ENCODE peak calls at places on chromosomes 3 and 15, in five cellular contexts. U is choroid plexus epithelial cell, N is lower leg skin, D is foreskin fibroblast, O is GM12865. L is an unnamed sample.

GRCh38 chr3:45218578-45219390 is 7.3 kb downstream of the TMEM158 start:
- DNase-seq in U (peak), N (no peak), D (peak), O (no peak), L (peak)

GRCh38 chr15:40982855-40983254 is 29.6 kb downstream of the CHAC1 start:
- DNase-seq in U (peak), N (no peak), D (peak), O (no peak), L (peak)

GRCh38 chr3:96814581-96815567 is at the start of gene EPHA6:
- DNase-seq in U (no peak), N (no peak), D (peak), O (no peak), L (peak)

GRCh38 chr15:45635191-45635638 is 386 bp downstream of the SQOR start:
- DNase-seq in U (peak), N (peak), D (peak), O (peak), L (peak)

GRCh38 chr3:43726511-43726910 is 35.8 kb downstream of the ABHD5 start:
- DNase-seq in U (peak), N (no peak), D (peak), O (no peak), L (peak)

GRCh38 chr3:72446406-72447058 is 401.7 kb downstream of the SHQ1 start:
- DNase-seq in U (peak), N (peak), D (no peak), O (peak), L (no peak)

GRCh38 chr15:77516076-77516475 is 95.4 kb downstream of the HMG20A start:
- DNase-seq in U (no peak), N (no peak), D (no peak), O (no peak), L (no peak)

GRCh38 chr3:127997961-127998360 is 54.3 kb upstream of the SEC61A1 start:
- DNase-seq in U (no peak), N (no peak), D (no peak), O (no peak), L (no peak)

GRCh38 chr15:39266882-39267281 is 314.0 kb upstream of the THBS1 start:
- DNase-seq in U (no peak), N (no peak), D (no peak), O (no peak), L (no peak)

GRCh38 chr15:45199136-45199810 is 11.5 kb upstream of the SHF start:
- DNase-seq in U (no peak), N (no peak), D (peak), O (peak), L (no peak)

GRCh38 chr15:80177151-80177550 is 24.4 kb downstream of the FAH start:
- DNase-seq in U (no peak), N (no peak), D (peak), O (no peak), L (peak)

GRCh38 chr15:101504866-101505609 is 15.5 kb upstream of the PCSK6 start:
- DNase-seq in U (no peak), N (no peak), D (no peak), O (no peak), L (peak)

GRCh38 chr3:71509024-71509423 is 74.5 kb downstream of the FOXP1 start:
- DNase-seq in U (no peak), N (no peak), D (no peak), O (no peak), L (no peak)

GRCh38 chr3:76523337-76523736 is 516.6 kb upstream of the ROBO2 start:
- DNase-seq in U (peak), N (no peak), D (no peak), O (no peak), L (no peak)

GRCh38 chr3:102006812-102007485 is 157.6 kb downstream of the NFKBIZ start:
- DNase-seq in U (peak), N (no peak), D (peak), O (no peak), L (peak)

GRCh38 chr3:58874248-58874741 is 175.5 kb downstream of the CFAP20DC start:
- DNase-seq in U (no peak), N (no peak), D (no peak), O (peak), L (peak)

GRCh38 chr3:58880182-58880581 is 169.6 kb downstream of the CFAP20DC start:
- DNase-seq in U (no peak), N (no peak), D (peak), O (no peak), L (no peak)

GRCh38 chr3:58874795-58875194 is 175.0 kb downstream of the CFAP20DC start:
- DNase-seq in U (no peak), N (no peak), D (peak), O (peak), L (peak)
- H3K4me3 ChIP-seq in U (no peak), N (no peak), D (no peak), O (no peak), L (no peak)

GRCh38 chr3:11563749-11564148 is 80.0 kb downstream of the VGLL4 start:
- DNase-seq in U (no peak), N (no peak), D (no peak), O (no peak), L (no peak)

GRCh38 chr3:11565492-11565891 is 78.2 kb downstream of the VGLL4 start:
- DNase-seq in U (no peak), N (no peak), D (no peak), O (no peak), L (no peak)

GRCh38 chr3:11564577-11565001 is 79.1 kb downstream of the VGLL4 start:
- DNase-seq in U (no peak), N (no peak), D (no peak), O (no peak), L (no peak)

GRCh38 chr3:11565932-11566331 is 77.8 kb downstream of the VGLL4 start:
- DNase-seq in U (no peak), N (no peak), D (no peak), O (no peak), L (no peak)

DNA sequence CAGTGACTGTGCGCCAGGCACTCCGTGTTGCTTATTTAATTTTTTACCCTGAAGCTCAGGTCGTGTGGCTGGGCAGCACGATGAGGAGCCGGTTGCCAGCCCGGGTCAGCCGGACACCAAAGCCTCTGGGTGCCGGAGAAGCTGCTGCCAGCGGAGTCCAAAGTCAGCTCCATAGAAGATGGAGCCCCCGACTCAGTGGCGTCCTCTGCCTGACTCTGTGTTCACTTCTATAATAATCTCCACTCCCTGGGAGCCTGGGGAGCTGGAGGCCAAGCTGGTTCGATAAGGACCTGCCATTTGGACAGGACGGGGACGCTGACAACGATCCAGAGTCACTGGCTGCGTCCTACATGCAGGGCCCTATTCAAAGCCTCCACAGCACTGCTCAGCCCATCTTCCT is 78.6 kb downstream of the VGLL4 start:
- DNase-seq in U (no peak), N (no peak), D (no peak), O (no peak), L (no peak)
- TF ChIP-seq CTCF in U (no peak), N (no peak), D (no peak), O (no peak), L (no peak)

GRCh38 chr15:72781621-72782020 is 1.9 kb downstream of the ADPGK start:
- DNase-seq in U (no peak), N (no peak), D (no peak), O (no peak), L (no peak)
- H3K4me3 ChIP-seq in U (no peak), N (no peak), D (no peak), O (peak), L (peak)

DNA sequence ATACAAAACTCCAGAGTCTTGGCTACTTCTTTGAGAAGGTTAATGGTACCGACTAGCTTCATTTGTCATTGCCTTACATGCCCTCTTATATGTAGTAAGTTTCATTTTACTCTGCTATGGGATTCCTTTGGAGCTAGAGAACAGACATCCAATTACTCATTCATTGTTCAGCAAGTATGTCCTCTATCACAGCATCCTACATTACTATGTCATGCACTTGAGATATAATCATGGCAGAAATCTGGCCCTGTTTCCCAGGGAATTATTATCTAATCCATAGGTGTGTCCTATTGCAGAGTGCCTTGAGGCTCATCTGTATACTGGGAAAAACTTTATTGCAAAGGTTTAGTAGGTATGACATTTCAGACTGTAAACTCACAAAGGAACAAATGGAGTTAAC is 333.1 kb upstream of the NECTIN3 start:
- DNase-seq in U (peak), N (no peak), D (peak), O (no peak), L (peak)
- TF ChIP-seq CTCF in U (no peak), N (no peak), D (no peak), O (no peak), L (no peak)

GRCh38 chr3:171511450-171511849 is 51.2 kb upstream of the TNIK start:
- DNase-seq in U (no peak), N (no peak), D (no peak), O (no peak), L (no peak)

GRCh38 chr3:171516765-171517164 is 56.6 kb upstream of the TNIK start:
- DNase-seq in U (no peak), N (no peak), D (no peak), O (no peak), L (no peak)

GRCh38 chr3:171508676-171509075 is 48.5 kb upstream of the TNIK start:
- DNase-seq in U (no peak), N (no peak), D (no peak), O (no peak), L (no peak)

GRCh38 chr3:171514466-171514865 is 54.3 kb upstream of the TNIK start:
- DNase-seq in U (no peak), N (no peak), D (no peak), O (no peak), L (no peak)
- H3K4me3 ChIP-seq in U (no peak), N (no peak), D (no peak), O (no peak), L (no peak)

DNA sequence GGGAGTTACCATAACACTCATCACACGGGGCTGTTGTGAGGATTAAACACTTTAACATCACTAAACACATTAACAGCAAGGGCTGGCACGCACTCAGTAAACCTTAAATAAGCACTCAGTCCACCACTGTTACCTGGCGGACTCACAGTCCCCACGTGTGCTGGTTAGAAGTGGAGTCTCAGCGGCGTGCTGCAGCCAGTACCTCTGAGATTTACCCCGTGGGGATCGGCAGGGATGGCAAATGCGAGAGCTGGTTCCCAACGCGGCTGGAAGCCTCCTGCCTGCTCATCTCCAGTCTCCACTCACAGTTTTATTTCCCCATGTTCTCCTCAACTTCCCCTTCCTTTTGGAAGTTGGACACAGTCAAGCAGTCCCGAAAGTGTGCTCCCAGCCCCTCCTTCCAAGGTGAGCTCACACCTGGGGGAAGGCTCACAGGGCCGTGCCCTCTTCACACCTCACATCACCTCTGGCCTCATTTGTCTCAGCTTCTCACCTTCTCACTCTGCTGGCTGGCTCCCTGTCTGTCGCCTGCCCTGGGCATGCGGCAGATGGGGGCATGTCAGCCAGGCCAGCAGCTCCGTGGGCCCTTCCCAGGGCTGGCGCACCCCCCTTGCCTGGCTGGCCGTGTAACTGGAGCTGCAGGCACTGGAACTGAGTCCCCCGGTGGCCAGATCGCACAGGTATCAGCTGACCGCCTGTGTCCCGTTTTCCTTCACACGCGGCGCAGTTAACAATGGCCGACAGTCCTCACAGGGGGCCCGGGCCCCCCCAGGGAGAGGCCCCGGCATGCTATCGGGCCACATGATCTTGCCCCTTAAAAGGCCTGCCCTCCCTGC is 87.1 kb downstream of the WNT7A start:
- DNase-seq in U (no peak), N (no peak), D (no peak), O (no peak), L (no peak)
- TF ChIP-seq CTCF in U (no peak), N (no peak), D (no peak), O (no peak), L (no peak)